ENCODE peak calls at places on chromosomes 7 and 10, in seven cellular contexts. One of them, this sample, is unnamed.

GRCh38 chr10:114499630-114500190 is 95.4 kb upstream of the AFAP1L2 start:
- DNase-seq in endodermal cell: no peak
- DNase-seq in foreskin fibroblast: no peak
- DNase-seq in HCT116: no peak
- DNase-seq in cardiac fibroblast: no peak
- DNase-seq in tibial nerve: no peak
- DNase-seq in heart right ventricle: no peak
- DNase-seq in this sample: no peak

GRCh38 chr7:22251284-22251683 is 105.7 kb downstream of the RAPGEF5 start:
- DNase-seq in endodermal cell: peak
- DNase-seq in tibial nerve: no peak
- DNase-seq in HCT116: no peak
- DNase-seq in cardiac fibroblast: no peak
- DNase-seq in foreskin fibroblast: no peak
- DNase-seq in heart right ventricle: no peak
- DNase-seq in this sample: no peak

GRCh38 chr7:78203042-78203720 is 404.6 kb downstream of the PHTF2 start:
- DNase-seq in endodermal cell: no peak
- DNase-seq in tibial nerve: no peak
- DNase-seq in heart right ventricle: no peak
- DNase-seq in cardiac fibroblast: no peak
- DNase-seq in HCT116: no peak
- DNase-seq in foreskin fibroblast: peak
- DNase-seq in this sample: no peak

GRCh38 chr10:49220679-49221078 is 32.5 kb upstream of the TMEM273 start:
- DNase-seq in tibial nerve: no peak
- DNase-seq in heart right ventricle: no peak
- DNase-seq in cardiac fibroblast: no peak
- DNase-seq in endodermal cell: no peak
- DNase-seq in foreskin fibroblast: no peak
- DNase-seq in HCT116: no peak
- DNase-seq in this sample: no peak

GRCh38 chr7:80078159-80078731 is 56.4 kb upstream of the GNAI1 start:
- DNase-seq in cardiac fibroblast: no peak
- DNase-seq in heart right ventricle: no peak
- DNase-seq in HCT116: no peak
- DNase-seq in tibial nerve: no peak
- DNase-seq in foreskin fibroblast: peak
- DNase-seq in endodermal cell: no peak
- DNase-seq in this sample: no peak

GRCh38 chr7:93016681-93017349 is 101.0 kb downstream of the SAMD9 start:
- DNase-seq in cardiac fibroblast: no peak
- DNase-seq in heart right ventricle: no peak
- DNase-seq in endodermal cell: no peak
- DNase-seq in tibial nerve: no peak
- DNase-seq in foreskin fibroblast: no peak
- DNase-seq in HCT116: no peak
- DNase-seq in this sample: no peak

GRCh38 chr10:59387951-59388431 is 25.6 kb upstream of the FAM13C start:
- DNase-seq in HCT116: no peak
- DNase-seq in heart right ventricle: no peak
- DNase-seq in cardiac fibroblast: peak
- DNase-seq in tibial nerve: no peak
- DNase-seq in endodermal cell: no peak
- DNase-seq in foreskin fibroblast: peak
- DNase-seq in this sample: no peak

GRCh38 chr10:101967713-101968112 is 88.3 kb downstream of the ARMH3 start:
- DNase-seq in tibial nerve: no peak
- DNase-seq in HCT116: no peak
- DNase-seq in heart right ventricle: no peak
- DNase-seq in foreskin fibroblast: peak
- DNase-seq in endodermal cell: no peak
- DNase-seq in cardiac fibroblast: no peak
- DNase-seq in this sample: no peak

GRCh38 chr10:104308439-104308903 is 29.8 kb downstream of the ITPRIP start:
- DNase-seq in cardiac fibroblast: no peak
- DNase-seq in foreskin fibroblast: no peak
- DNase-seq in tibial nerve: no peak
- DNase-seq in HCT116: no peak
- DNase-seq in heart right ventricle: no peak
- DNase-seq in endodermal cell: no peak
- DNase-seq in this sample: no peak

GRCh38 chr10:80589726-80590373 is 52.1 kb downstream of the SH2D4B start:
- DNase-seq in cardiac fibroblast: no peak
- DNase-seq in tibial nerve: no peak
- DNase-seq in HCT116: no peak
- DNase-seq in heart right ventricle: no peak
- DNase-seq in endodermal cell: no peak
- DNase-seq in foreskin fibroblast: no peak
- DNase-seq in this sample: no peak

GRCh38 chr10:110005716-110006115 is 2.1 kb upstream of the ADD3 start:
- DNase-seq in cardiac fibroblast: peak
- DNase-seq in foreskin fibroblast: peak
- DNase-seq in endodermal cell: peak
- DNase-seq in tibial nerve: no peak
- DNase-seq in heart right ventricle: no peak
- DNase-seq in HCT116: no peak
- DNase-seq in this sample: no peak

GRCh38 chr7:144786522-144786921 is 49.3 kb downstream of the TPK1 start:
- DNase-seq in endodermal cell: no peak
- DNase-seq in cardiac fibroblast: no peak
- DNase-seq in foreskin fibroblast: no peak
- DNase-seq in HCT116: peak
- DNase-seq in tibial nerve: no peak
- DNase-seq in heart right ventricle: no peak
- DNase-seq in this sample: no peak

GRCh38 chr10:122208616-122209430 is 62.3 kb upstream of the BTBD16 start:
- DNase-seq in heart right ventricle: no peak
- DNase-seq in tibial nerve: no peak
- DNase-seq in HCT116: no peak
- DNase-seq in cardiac fibroblast: no peak
- DNase-seq in foreskin fibroblast: no peak
- DNase-seq in endodermal cell: no peak
- DNase-seq in this sample: no peak

GRCh38 chr10:43120116-43120947 is 17.9 kb upstream of the CSGALNACT2 start:
- DNase-seq in heart right ventricle: no peak
- DNase-seq in cardiac fibroblast: no peak
- DNase-seq in tibial nerve: no peak
- DNase-seq in endodermal cell: no peak
- DNase-seq in HCT116: no peak
- DNase-seq in foreskin fibroblast: no peak
- DNase-seq in this sample: no peak

GRCh38 chr7:8305625-8306388 is 43.8 kb upstream of the ICA1 start:
- DNase-seq in tibial nerve: no peak
- DNase-seq in foreskin fibroblast: no peak
- DNase-seq in heart right ventricle: no peak
- DNase-seq in cardiac fibroblast: no peak
- DNase-seq in HCT116: no peak
- DNase-seq in endodermal cell: no peak
- DNase-seq in this sample: no peak

GRCh38 chr10:110404825-110405224 is 92.9 kb upstream of the DUSP5 start:
- DNase-seq in heart right ventricle: no peak
- DNase-seq in endodermal cell: no peak
- DNase-seq in foreskin fibroblast: no peak
- DNase-seq in cardiac fibroblast: no peak
- DNase-seq in tibial nerve: no peak
- DNase-seq in HCT116: no peak
- DNase-seq in this sample: no peak

GRCh38 chr7:35657125-35657524 is 37.8 kb downstream of the HERPUD2 start:
- DNase-seq in cardiac fibroblast: no peak
- DNase-seq in heart right ventricle: no peak
- DNase-seq in HCT116: no peak
- DNase-seq in foreskin fibroblast: no peak
- DNase-seq in tibial nerve: no peak
- DNase-seq in endodermal cell: no peak
- DNase-seq in this sample: no peak

GRCh38 chr10:122181901-122182799 is 88.9 kb upstream of the BTBD16 start:
- DNase-seq in tibial nerve: no peak
- DNase-seq in endodermal cell: peak
- DNase-seq in heart right ventricle: no peak
- DNase-seq in cardiac fibroblast: peak
- DNase-seq in foreskin fibroblast: no peak
- DNase-seq in HCT116: peak
- DNase-seq in this sample: no peak

GRCh38 chr7:691361-692045 is 35.0 kb upstream of the DNAAF5 start:
- DNase-seq in heart right ventricle: no peak
- DNase-seq in tibial nerve: no peak
- DNase-seq in HCT116: no peak
- DNase-seq in endodermal cell: peak
- DNase-seq in foreskin fibroblast: no peak
- DNase-seq in cardiac fibroblast: no peak
- DNase-seq in this sample: no peak

GRCh38 chr7:4610768-4611467 is 71.2 kb upstream of the FOXK1 start:
- DNase-seq in cardiac fibroblast: peak
- DNase-seq in endodermal cell: peak
- DNase-seq in foreskin fibroblast: no peak
- DNase-seq in tibial nerve: no peak
- DNase-seq in HCT116: peak
- DNase-seq in heart right ventricle: peak
- DNase-seq in this sample: peak

GRCh38 chr7:92276486-92276885 is 30.7 kb downstream of the ANKIB1 start:
- DNase-seq in foreskin fibroblast: no peak
- DNase-seq in tibial nerve: no peak
- DNase-seq in HCT116: no peak
- DNase-seq in heart right ventricle: no peak
- DNase-seq in cardiac fibroblast: no peak
- DNase-seq in endodermal cell: no peak
- DNase-seq in this sample: no peak

GRCh38 chr10:13589316-13589715 is 2.6 kb downstream of the PRPF18 start:
- DNase-seq in foreskin fibroblast: no peak
- DNase-seq in HCT116: no peak
- DNase-seq in tibial nerve: no peak
- DNase-seq in cardiac fibroblast: no peak
- DNase-seq in endodermal cell: no peak
- DNase-seq in heart right ventricle: no peak
- DNase-seq in this sample: no peak

GRCh38 chr10:4656576-4657194 is 169.3 kb upstream of the AKR1E2 start:
- DNase-seq in heart right ventricle: peak
- DNase-seq in HCT116: peak
- DNase-seq in cardiac fibroblast: peak
- DNase-seq in tibial nerve: peak
- DNase-seq in endodermal cell: peak
- DNase-seq in foreskin fibroblast: peak
- DNase-seq in this sample: peak

GRCh38 chr10:27679996-27680395 is 65.6 kb downstream of the MKX start:
- DNase-seq in foreskin fibroblast: no peak
- DNase-seq in HCT116: no peak
- DNase-seq in heart right ventricle: no peak
- DNase-seq in cardiac fibroblast: peak
- DNase-seq in endodermal cell: no peak
- DNase-seq in tibial nerve: no peak
- DNase-seq in this sample: no peak

GRCh38 chr7:44906980-44907379 is 21.6 kb upstream of the PURB start:
- DNase-seq in heart right ventricle: no peak
- DNase-seq in foreskin fibroblast: no peak
- DNase-seq in cardiac fibroblast: no peak
- DNase-seq in tibial nerve: no peak
- DNase-seq in endodermal cell: no peak
- DNase-seq in HCT116: no peak
- DNase-seq in this sample: no peak
- TF ChIP-seq CTCF in heart right ventricle: no peak
- TF ChIP-seq CTCF in foreskin fibroblast: no peak
- TF ChIP-seq CTCF in cardiac fibroblast: no peak
- TF ChIP-seq CTCF in tibial nerve: no peak
- TF ChIP-seq CTCF in endodermal cell: no peak
- TF ChIP-seq CTCF in HCT116: no peak
- TF ChIP-seq CTCF in this sample: no peak

GRCh38 chr7:33744293-33744692 is 161.0 kb upstream of the BMPER start:
- DNase-seq in endodermal cell: no peak
- DNase-seq in cardiac fibroblast: peak
- DNase-seq in heart right ventricle: no peak
- DNase-seq in foreskin fibroblast: no peak
- DNase-seq in HCT116: peak
- DNase-seq in tibial nerve: no peak
- DNase-seq in this sample: no peak
- TF ChIP-seq CTCF in endodermal cell: peak
- TF ChIP-seq CTCF in cardiac fibroblast: peak
- TF ChIP-seq CTCF in heart right ventricle: no peak
- TF ChIP-seq CTCF in foreskin fibroblast: no peak
- TF ChIP-seq CTCF in HCT116: peak
- TF ChIP-seq CTCF in tibial nerve: peak
- TF ChIP-seq CTCF in this sample: peak

DNA sequence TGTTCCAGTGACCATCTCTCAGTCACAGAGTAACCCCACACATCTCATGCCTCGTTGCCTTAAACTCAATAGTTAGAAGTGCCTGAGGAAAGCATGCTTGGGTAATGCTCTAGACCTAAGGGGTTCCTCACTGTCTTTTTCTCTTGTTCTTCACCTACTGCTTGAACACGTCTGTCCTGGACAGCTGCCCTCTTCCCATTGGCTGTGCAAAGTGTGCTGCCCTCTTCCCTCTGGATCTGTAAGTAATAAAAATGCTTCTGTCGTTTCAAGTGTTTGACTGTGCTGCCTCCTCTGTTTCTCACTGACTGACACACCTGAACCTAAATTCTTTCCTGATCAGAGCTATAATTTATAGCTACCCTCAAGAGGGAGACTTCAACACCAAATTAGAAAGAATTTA is 494.4 kb upstream of the GRM3 start:
- DNase-seq in heart right ventricle: no peak
- DNase-seq in tibial nerve: no peak
- DNase-seq in foreskin fibroblast: no peak
- DNase-seq in HCT116: no peak
- DNase-seq in cardiac fibroblast: no peak
- DNase-seq in endodermal cell: no peak
- DNase-seq in this sample: no peak
- TF ChIP-seq CTCF in heart right ventricle: no peak
- TF ChIP-seq CTCF in tibial nerve: no peak
- TF ChIP-seq CTCF in foreskin fibroblast: no peak
- TF ChIP-seq CTCF in HCT116: no peak
- TF ChIP-seq CTCF in cardiac fibroblast: no peak
- TF ChIP-seq CTCF in endodermal cell: no peak
- TF ChIP-seq CTCF in this sample: no peak

GRCh38 chr7:10888861-10889260 is 84.8 kb upstream of the PHF14 start:
- DNase-seq in tibial nerve: no peak
- DNase-seq in foreskin fibroblast: no peak
- DNase-seq in heart right ventricle: no peak
- DNase-seq in endodermal cell: no peak
- DNase-seq in HCT116: no peak
- DNase-seq in cardiac fibroblast: no peak
- DNase-seq in this sample: peak

DNA sequence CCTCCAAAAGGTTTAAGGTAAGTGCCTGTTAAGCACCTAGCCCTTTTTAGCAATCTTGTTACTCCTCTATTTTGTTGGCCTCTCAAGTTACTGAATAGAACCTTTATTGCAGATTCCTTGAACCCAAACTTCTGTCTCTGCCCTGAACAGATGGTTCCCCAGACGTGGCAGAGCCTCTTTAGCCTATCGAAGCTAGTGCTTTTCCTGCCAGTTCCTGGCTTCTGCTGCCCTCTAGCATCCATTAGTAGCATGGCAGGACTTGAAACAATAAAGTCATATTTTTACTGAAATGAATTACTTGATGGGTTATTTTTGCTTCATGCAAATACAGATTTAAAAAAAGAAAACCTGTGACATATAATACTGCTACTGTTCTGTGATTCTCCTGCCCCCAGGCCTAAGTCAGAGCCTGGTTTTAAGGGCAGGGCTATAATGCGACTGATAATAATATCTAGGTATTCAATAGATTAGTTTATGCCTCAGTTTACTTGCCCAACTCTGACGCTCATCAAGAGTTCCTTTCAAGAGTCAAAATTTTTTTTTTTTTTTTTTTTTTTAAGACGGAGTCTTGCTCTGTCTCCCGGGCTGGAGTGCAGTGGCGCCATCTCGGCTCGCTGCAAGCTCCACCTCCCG is 84.3 kb upstream of the PHF14 start:
- DNase-seq in heart right ventricle: peak
- DNase-seq in endodermal cell: peak
- DNase-seq in tibial nerve: no peak
- DNase-seq in HCT116: peak
- DNase-seq in cardiac fibroblast: peak
- DNase-seq in foreskin fibroblast: peak
- DNase-seq in this sample: peak
- TF ChIP-seq CTCF in heart right ventricle: peak
- TF ChIP-seq CTCF in endodermal cell: peak
- TF ChIP-seq CTCF in tibial nerve: peak
- TF ChIP-seq CTCF in HCT116: peak
- TF ChIP-seq CTCF in cardiac fibroblast: peak
- TF ChIP-seq CTCF in foreskin fibroblast: peak
- TF ChIP-seq CTCF in this sample: peak

This sample was measured in natural killer cell.